ENCODE peak calls at places on chromosomes 16 and 17, in five cellular contexts. R, X, S, A and T are unnamed samples.

GRCh38 chr16:17827313-17827712 is 356.6 kb upstream of the XYLT1 start:
- DNase-seq in R (no peak), X (no peak), S (no peak), A (no peak), T (no peak)

GRCh38 chr17:50187403-50187735 is 14.1 kb downstream of the COL1A1 start:
- DNase-seq in R (no peak), X (no peak), S (no peak), A (no peak), T (no peak)

GRCh38 chr17:45298546-45299285 is 18.1 kb downstream of the MAP3K14 start:
- DNase-seq in R (no peak), X (no peak), S (no peak), A (no peak), T (no peak)

GRCh38 chr16:85350973-85351372 is 238.7 kb upstream of the CIBAR2 start:
- DNase-seq in R (no peak), X (no peak), S (peak; percentile 62), A (no peak), T (peak; percentile 92)

GRCh38 chr16:84096447-84097005 is 20.2 kb downstream of the MBTPS1 start:
- DNase-seq in R (no peak), X (no peak), S (no peak), A (no peak), T (no peak)

GRCh38 chr16:4327782-4328579 is 12.1 kb downstream of the GLIS2 start:
- DNase-seq in R (no peak), X (no peak), S (peak; percentile 92), A (peak; percentile 94), T (peak; percentile 78)

GRCh38 chr16:6837722-6838121 is 494.9 kb upstream of the RBFOX1 start:
- DNase-seq in R (no peak), X (no peak), S (no peak), A (no peak), T (no peak)

GRCh38 chr17:78394209-78394608 is 15.8 kb downstream of the PGS1 start:
- DNase-seq in R (no peak), X (no peak), S (no peak), A (no peak), T (no peak)

GRCh38 chr16:47046726-47047602 is 73.5 kb upstream of the DNAJA2 start:
- DNase-seq in R (peak; percentile 51), X (no peak), S (no peak), A (no peak), T (no peak)

GRCh38 chr17:31093866-31094599 is 744 bp upstream of the NF1 start:
- DNase-seq in R (no peak), X (no peak), S (no peak), A (no peak), T (no peak)

GRCh38 chr16:68936729-68937631 is 93.6 kb downstream of the TANGO6 start:
- DNase-seq in R (no peak), X (no peak), S (no peak), A (no peak), T (no peak)

GRCh38 chr17:61627658-61628057 is 36.6 kb upstream of the NACA2 start:
- DNase-seq in R (no peak), X (no peak), S (no peak), A (no peak), T (no peak)

GRCh38 chr17:51707216-51707615 is 446.9 kb downstream of the UTP18 start:
- DNase-seq in R (no peak), X (no peak), S (no peak), A (no peak), T (no peak)

GRCh38 chr17:40648326-40648968 is 829 bp upstream of the SMARCE1 start:
- DNase-seq in R (no peak), X (no peak), S (no peak), A (peak; percentile 83), T (peak; percentile 67)

DNA sequence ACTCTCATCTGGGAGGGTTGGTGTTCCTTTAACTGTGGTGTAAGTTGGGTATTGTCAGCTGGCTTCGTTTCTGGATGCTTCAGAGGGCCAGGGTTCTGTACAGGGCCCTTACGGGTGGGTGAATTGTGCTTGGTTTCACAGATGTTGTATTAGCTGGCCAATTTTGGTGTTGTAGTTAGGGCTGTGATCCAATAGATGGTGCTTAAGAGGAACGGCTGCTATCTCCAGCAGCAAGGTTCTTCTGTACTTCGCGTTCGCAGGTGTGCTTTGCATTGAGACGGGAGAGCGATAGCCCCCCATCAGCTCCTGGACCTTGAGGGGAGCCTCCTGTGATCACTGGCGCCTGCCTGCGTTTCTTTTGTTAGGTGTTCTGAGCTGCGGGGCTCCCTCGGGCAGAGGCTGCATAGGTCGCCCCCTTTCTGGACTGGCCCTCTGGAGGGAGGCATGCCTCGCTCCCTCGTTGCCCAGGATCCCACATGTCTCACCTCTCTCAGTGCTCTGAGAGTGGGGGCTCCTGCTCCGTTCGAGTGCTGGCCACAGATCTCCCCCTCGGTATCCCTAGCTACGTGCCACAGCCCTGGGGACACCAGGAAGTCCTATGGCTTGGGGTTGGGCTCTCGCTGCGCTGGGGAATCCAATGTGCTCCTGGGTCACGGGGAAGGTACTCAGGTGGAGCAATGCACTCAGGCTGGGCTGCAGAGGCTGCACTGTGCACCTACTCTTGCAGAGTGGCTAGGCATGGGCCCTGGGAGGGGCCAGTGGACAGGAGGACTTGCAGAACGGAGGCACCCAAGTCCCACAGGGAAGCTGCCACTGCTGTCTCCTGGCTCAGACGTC is 844 bp upstream of the PRDM7 start:
- DNase-seq in R (no peak), X (no peak), S (peak; percentile 0), A (peak; percentile 33), T (no peak)
- TF ChIP-seq CTCF in R (no peak), X (peak; percentile 39), S (no peak), A (peak; percentile 12), T (no peak)

GRCh38 chr16:24013733-24014645 is 178.2 kb downstream of the PRKCB start:
- DNase-seq in R (peak; percentile 98), X (peak; percentile 94), S (no peak), A (no peak), T (no peak)
- H3K4me1 ChIP-seq in R (peaks cover 62% of the 10 kb centered on the region), X (peaks cover 51% of the 10 kb centered on the region), S (no peaks in the 10 kb centered on the region), A (no peaks in the 10 kb centered on the region), T (no peaks in the 10 kb centered on the region)

GRCh38 chr16:70751593-70751992 is 49.4 kb downstream of the VAC14 start:
- DNase-seq in R (no peak), X (no peak), S (no peak), A (no peak), T (no peak)
- H3K4me3 ChIP-seq in R (no peak overlapping the region), X (no peak overlapping the region), S (no peak overlapping the region), A (no peak overlapping the region), T (no peak overlapping the region)

GRCh38 chr16:27363246-27363632 is 38.7 kb upstream of the IL21R start:
- DNase-seq in R (no peak), X (no peak), S (no peak), A (no peak), T (no peak)
- TF ChIP-seq CTCF in R (no peak), X (no peak), S (no peak), A (no peak), T (no peak)

GRCh38 chr16:88864099-88864498 is 2.4 kb downstream of the PABPN1L start:
- DNase-seq in R (no peak), X (no peak), S (no peak), A (no peak), T (no peak)
- H3K4me1 ChIP-seq in R (no peaks in the 10 kb centered on the region), X (no peaks in the 10 kb centered on the region), S (no peaks in the 10 kb centered on the region), A (no peaks in the 10 kb centered on the region), T (no peaks in the 10 kb centered on the region)

GRCh38 chr16:50305441-50306061 is 39.2 kb downstream of the ADCY7 start:
- DNase-seq in R (no peak), X (no peak), S (no peak), A (no peak), T (peak; percentile 58)
- H3K4me3 ChIP-seq in R (no peak overlapping the region), X (no peak overlapping the region), S (no peak overlapping the region), A (no peak overlapping the region), T (no peak overlapping the region)

DNA sequence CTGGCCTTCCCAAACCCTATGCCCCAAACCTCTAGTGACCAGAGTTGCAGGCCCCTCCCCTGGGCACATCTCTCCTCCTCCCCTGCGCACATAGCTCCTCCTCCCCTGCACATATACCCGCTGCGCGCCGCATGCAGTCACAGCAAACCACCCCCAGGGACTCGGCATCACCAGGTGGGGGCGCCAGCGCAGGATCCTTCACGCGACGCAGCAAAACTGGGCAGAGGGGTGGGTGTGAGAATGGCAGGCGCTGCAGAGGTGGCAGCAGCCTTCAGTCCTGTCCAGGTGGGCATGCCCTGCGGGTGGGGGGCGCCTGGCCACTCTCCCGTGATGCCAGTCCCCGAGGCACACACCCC is 5.6 kb downstream of the CORO6 start:
- DNase-seq in R (no peak), X (peak; percentile 87), S (peak; percentile 71), A (peak; percentile 87), T (peak; percentile 78)
- TF ChIP-seq CTCF in R (peak; percentile 76), X (peak; percentile 91), S (peak; percentile 73), A (peak; percentile 76), T (peak; percentile 38)